ENCODE peak calls at places on chromosomes 7 and 10, in five cellular contexts. H is DND-41, J is heart left ventricle, L is OCI-LY7, W is body of pancreas. B is an unnamed sample.

GRCh38 chr7:91517408-91517807 is 253.2 kb downstream of the FZD1 start:
- DNase-seq in W (no peak), L (no peak), J (no peak), H (no peak), B (no peak)

GRCh38 chr7:24500599-24501451 is 72.4 kb upstream of the PALS2 start:
- DNase-seq in J (no peak), H (no peak), L (no peak), W (no peak), B (no peak)

GRCh38 chr7:128022631-128023532 is 8.4 kb downstream of the LRRC4 start:
- DNase-seq in J (no peak), L (no peak), W (no peak), H (no peak), B (no peak)

GRCh38 chr10:102628451-102628911 is 15.8 kb upstream of the TRIM8 start:
- DNase-seq in W (peak; percentile 56), L (no peak), J (peak; percentile 90), H (no peak), B (no peak)

GRCh38 chr10:111018021-111018420 is 58.8 kb upstream of the ADRA2A start:
- DNase-seq in L (no peak), J (no peak), W (no peak), H (no peak), B (no peak)

GRCh38 chr7:112985377-112985987 is 101.1 kb downstream of the GPR85 start:
- DNase-seq in H (no peak), L (no peak), J (no peak), W (no peak), B (no peak)

GRCh38 chr7:155944901-155945300 is 132.6 kb upstream of the SHH start:
- DNase-seq in W (no peak), J (no peak), L (no peak), H (no peak), B (no peak)

GRCh38 chr10:131160219-131160875 is 151.2 kb downstream of the TCERG1L start:
- DNase-seq in J (no peak), W (no peak), H (no peak), L (no peak), B (no peak)

GRCh38 chr10:89540550-89540949 is 5.2 kb upstream of the SLC16A12 start:
- DNase-seq in L (no peak), W (no peak), J (no peak), H (no peak), B (no peak)

GRCh38 chr7:44665531-44666213 is 59.2 kb downstream of the OGDH start:
- DNase-seq in L (no peak), H (no peak), W (no peak), J (no peak), B (no peak)

GRCh38 chr10:11810313-11810766 is 12.8 kb upstream of the PROSER2 start:
- DNase-seq in L (no peak), W (no peak), H (no peak), J (no peak), B (no peak)

GRCh38 chr7:157299613-157300405 is 37.0 kb upstream of the DNAJB6 start:
- DNase-seq in J (no peak), W (no peak), L (no peak), H (peak; percentile 95), B (peak; percentile 63)

GRCh38 chr7:105477908-105478307 is 44.2 kb downstream of the PUS7 start:
- DNase-seq in H (no peak), W (no peak), J (no peak), L (no peak), B (no peak)

GRCh38 chr10:86155034-86155656 is 211.4 kb downstream of the GRID1 start:
- DNase-seq in J (no peak), W (no peak), H (no peak), L (no peak), B (no peak)

GRCh38 chr10:74691164-74691563 is 135.2 kb upstream of the KAT6B start:
- DNase-seq in W (no peak), L (no peak), J (no peak), H (no peak), B (no peak)

GRCh38 chr10:114282526-114282925 is 43.5 kb downstream of the VWA2 start:
- DNase-seq in L (no peak), J (peak; percentile 13), H (no peak), W (no peak), B (no peak)

GRCh38 chr7:100369105-100369504 is 4.2 kb upstream of the PILRA start:
- DNase-seq in J (peak; percentile 84), H (no peak), W (peak; percentile 25), L (peak; percentile 86), B (peak; percentile 45)

GRCh38 chr7:132641238-132641637 is 65.0 kb upstream of the PLXNA4 start:
- DNase-seq in J (no peak), L (no peak), H (no peak), W (no peak), B (no peak)

GRCh38 chr7:76318488-76319353 is 16.2 kb downstream of the HSPB1 start:
- DNase-seq in L (peak; percentile 73), J (peak; percentile 79), W (peak; percentile 89), H (peak; percentile 55), B (peak; percentile 76)

GRCh38 chr7:76317782-76318487 is 15.5 kb downstream of the HSPB1 start:
- DNase-seq in H (peak; percentile 98), J (peak; percentile 99), L (peak; percentile 98), W (peak; percentile 97), B (peak; percentile 96)

GRCh38 chr7:76316984-76317781 is 14.7 kb downstream of the HSPB1 start:
- DNase-seq in L (no peak), J (no peak), H (no peak), W (peak; percentile 49), B (no peak)

GRCh38 chr7:76314042-76314721 is 11.7 kb downstream of the HSPB1 start:
- DNase-seq in W (peak; percentile 97), H (peak; percentile 96), L (peak; percentile 94), J (peak; percentile 98), B (peak; percentile 96)

GRCh38 chr7:76315372-76315771 is 12.9 kb downstream of the HSPB1 start:
- DNase-seq in L (peak; percentile 32), W (no peak), J (no peak), H (no peak), B (no peak)
- H3K4me1 ChIP-seq in L (peaks cover 27% of the 10 kb centered on the region), W (peaks cover 43% of the 10 kb centered on the region), J (peaks cover 11% of the 10 kb centered on the region), H (peaks cover 26% of the 10 kb centered on the region), B (peaks cover 30% of the 10 kb centered on the region)

GRCh38 chr7:141708053-141708452 is at the start of gene WEE2:
- DNase-seq in J (no peak), L (no peak), H (no peak), W (no peak), B (no peak)

GRCh38 chr7:141709318-141709717 is 1.2 kb downstream of the WEE2 start:
- DNase-seq in J (no peak), H (no peak), W (no peak), L (no peak), B (no peak)

GRCh38 chr7:141712603-141713262 is 4.6 kb downstream of the WEE2 start:
- DNase-seq in J (no peak), H (no peak), L (no peak), W (no peak), B (no peak)

GRCh38 chr7:141709749-141710148 is 1.6 kb downstream of the WEE2 start:
- DNase-seq in J (no peak), W (no peak), L (no peak), H (no peak), B (no peak)

DNA sequence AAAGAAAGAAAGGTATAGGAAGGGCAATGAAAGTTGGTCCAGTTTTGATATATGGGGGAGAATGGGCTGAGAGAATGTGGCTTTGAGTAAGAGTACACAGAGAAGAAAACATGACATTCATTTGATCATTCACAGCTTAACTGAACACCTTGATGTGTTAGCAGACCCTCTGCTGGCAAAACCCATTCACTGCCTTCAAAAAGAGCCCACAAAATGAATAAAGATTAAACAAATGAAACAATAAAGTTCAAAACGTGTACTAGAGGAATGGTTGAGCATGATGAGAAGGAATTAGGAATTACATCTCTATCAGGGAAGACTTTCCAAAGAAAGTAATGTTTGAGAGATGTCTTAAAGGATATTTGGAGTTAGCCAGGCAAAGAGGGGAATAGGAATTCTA is 2.1 kb downstream of the WEE2 start:
- DNase-seq in W (no peak), J (no peak), H (no peak), L (no peak), B (no peak)
- H3K27ac ChIP-seq in W (no peak overlapping the region), J (no peak overlapping the region), H (no peak overlapping the region), L (no peak overlapping the region), B (no peak overlapping the region)

GRCh38 chr10:76282122-76283030 is 851.0 kb downstream of the LRMDA start:
- DNase-seq in J (no peak), H (no peak), W (peak; percentile 14), L (no peak), B (no peak)
- H3K4me3 ChIP-seq in J (no peak overlapping the region), H (no peak overlapping the region), W (no peak overlapping the region), L (no peak overlapping the region), B (no peak overlapping the region)

GRCh38 chr7:1043552-1044188 is 676 bp upstream of the GPR146 start:
- DNase-seq in W (no peak), J (no peak), H (no peak), L (no peak), B (no peak)
- H3K4me1 ChIP-seq in W (peaks cover 67% of the 10 kb centered on the region), J (peaks cover 42% of the 10 kb centered on the region), H (peaks cover 27% of the 10 kb centered on the region), L (peaks cover 15% of the 10 kb centered on the region), B (peaks cover 57% of the 10 kb centered on the region)

DNA sequence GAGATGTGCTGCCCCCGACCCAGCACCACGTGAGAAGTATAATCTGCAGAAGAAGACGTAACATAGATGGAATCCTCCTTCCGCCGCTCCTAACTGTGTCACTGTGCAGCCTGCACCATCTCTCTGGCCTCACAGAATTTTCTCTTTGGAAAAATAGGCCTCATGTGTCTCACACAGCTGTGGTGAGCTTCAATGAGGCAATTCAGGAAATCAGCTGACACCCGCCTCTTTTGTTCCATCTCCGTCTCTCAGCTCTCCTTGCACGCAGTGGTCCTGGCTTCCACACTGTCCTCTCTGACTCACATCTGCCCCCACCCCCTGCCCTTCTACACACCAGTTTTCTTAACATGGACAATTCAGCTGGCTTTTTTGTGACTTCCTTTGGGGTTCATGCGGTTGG is 7.2 kb downstream of the C10orf90 start:
- DNase-seq in H (no peak), J (no peak), W (no peak), L (no peak), B (no peak)
- H3K27ac ChIP-seq in H (no peak overlapping the region), J (peak overlapping the region; percentile 91), W (no peak overlapping the region), L (no peak overlapping the region), B (no peak overlapping the region)

GRCh38 chr7:87476179-87476557 is 688 bp upstream of the ABCB4 start:
- DNase-seq in W (no peak), J (no peak), H (no peak), L (no peak), B (no peak)

GRCh38 chr7:87475359-87476178 is at the start of gene ABCB4:
- DNase-seq in W (no peak), H (no peak), J (peak; percentile 65), L (no peak), B (no peak)

GRCh38 chr7:87474533-87475358 is 734 bp downstream of the ABCB4 start:
- DNase-seq in H (no peak), L (peak; percentile 82), W (no peak), J (no peak), B (no peak)

GRCh38 chr7:87473192-87473591 is 2.3 kb downstream of the ABCB4 start:
- DNase-seq in W (no peak), L (no peak), H (no peak), J (no peak), B (no peak)

GRCh38 chr7:87474046-87474445 is 1.4 kb downstream of the ABCB4 start:
- DNase-seq in J (no peak), L (no peak), H (no peak), W (no peak), B (no peak)
- H3K4me3 ChIP-seq in J (peak overlapping the region; percentile 70), L (peak overlapping the region; percentile 62), H (no peak overlapping the region), W (no peak overlapping the region), B (no peak overlapping the region)